ENCODE peak calls at places on chromosomes 16 and 17, in five cellular contexts. R, K, H, N and Q are unnamed samples.

GRCh38 chr16:86508947-86509758 is 1.2 kb upstream of the FOXF1 start:
- DNase-seq in R (no peak), K (no peak), H (no peak), N (no peak), Q (peak; percentile 41)

GRCh38 chr16:68884867-68885266 is 41.5 kb downstream of the TANGO6 start:
- DNase-seq in R (no peak), K (no peak), H (no peak), N (no peak), Q (no peak)

GRCh38 chr17:51356084-51356410 is 95.7 kb downstream of the UTP18 start:
- DNase-seq in R (peak; percentile 39), K (no peak), H (no peak), N (no peak), Q (no peak)

GRCh38 chr17:55327225-55328088 is 62.7 kb downstream of the HLF start:
- DNase-seq in R (no peak), K (no peak), H (no peak), N (peak; percentile 87), Q (no peak)

GRCh38 chr17:28552201-28552999 is at the start of gene UNC119:
- DNase-seq in R (peak; percentile 99), K (no peak), H (peak; percentile 97), N (peak; percentile 38), Q (peak; percentile 86)

GRCh38 chr16:67563708-67564468 is 1.6 kb downstream of the CTCF start:
- DNase-seq in R (peak; percentile 16), K (no peak), H (no peak), N (peak; percentile 58), Q (no peak)

GRCh38 chr17:76558210-76559095 is 18.6 kb downstream of the PRCD start:
- DNase-seq in R (peak; percentile 69), K (no peak), H (no peak), N (no peak), Q (no peak)

GRCh38 chr17:72906306-72906705 is 186.2 kb downstream of the SLC39A11 start:
- DNase-seq in R (no peak), K (no peak), H (no peak), N (no peak), Q (no peak)

GRCh38 chr16:58197314-58198012 is 443 bp downstream of the CSNK2A2 start:
- DNase-seq in R (peak; percentile 74), K (no peak), H (peak; percentile 70), N (no peak), Q (peak; percentile 35)

GRCh38 chr17:41415833-41416335 is 8.5 kb downstream of the KRT37 start:
- DNase-seq in R (no peak), K (no peak), H (no peak), N (peak; percentile 93), Q (no peak)

GRCh38 chr16:57373117-57373947 is 1.0 kb downstream of the CX3CL1 start:
- DNase-seq in R (no peak), K (no peak), H (no peak), N (peak; percentile 43), Q (no peak)

GRCh38 chr17:73548620-73549311 is 95.5 kb downstream of the SDK2 start:
- DNase-seq in R (no peak), K (no peak), H (no peak), N (no peak), Q (no peak)

GRCh38 chr17:21263351-21263750 is 10.1 kb upstream of the NATD1 start:
- DNase-seq in R (no peak), K (no peak), H (no peak), N (no peak), Q (no peak)

GRCh38 chr16:6111390-6111789 is 1013.8 kb upstream of the EEF2KMT start:
- DNase-seq in R (no peak), K (no peak), H (no peak), N (no peak), Q (no peak)

GRCh38 chr16:66069576-66069975 is 296.9 kb upstream of the CDH5 start:
- DNase-seq in R (no peak), K (no peak), H (no peak), N (no peak), Q (no peak)

GRCh38 chr17:27357236-27357635 is 63.3 kb downstream of the WSB1 start:
- DNase-seq in R (no peak), K (no peak), H (no peak), N (no peak), Q (no peak)

GRCh38 chr17:17818088-17818526 is 18.7 kb downstream of the SREBF1 start:
- DNase-seq in R (peak; percentile 85), K (no peak), H (peak; percentile 68), N (no peak), Q (peak; percentile 60)

GRCh38 chr17:65277576-65277975 is 140.4 kb downstream of the RGS9 start:
- DNase-seq in R (no peak), K (no peak), H (no peak), N (no peak), Q (no peak)
- TF ChIP-seq FOXM1 in R (no peak), K (no peak), H (no peak), N (no peak), Q (no peak)

GRCh38 chr17:78952706-78953105 is 27.0 kb downstream of the LGALS3BP start:
- DNase-seq in R (no peak), K (no peak), H (no peak), N (no peak), Q (no peak)
- TF ChIP-seq FOXM1 in R (no peak), K (no peak), H (no peak), N (no peak), Q (no peak)

DNA sequence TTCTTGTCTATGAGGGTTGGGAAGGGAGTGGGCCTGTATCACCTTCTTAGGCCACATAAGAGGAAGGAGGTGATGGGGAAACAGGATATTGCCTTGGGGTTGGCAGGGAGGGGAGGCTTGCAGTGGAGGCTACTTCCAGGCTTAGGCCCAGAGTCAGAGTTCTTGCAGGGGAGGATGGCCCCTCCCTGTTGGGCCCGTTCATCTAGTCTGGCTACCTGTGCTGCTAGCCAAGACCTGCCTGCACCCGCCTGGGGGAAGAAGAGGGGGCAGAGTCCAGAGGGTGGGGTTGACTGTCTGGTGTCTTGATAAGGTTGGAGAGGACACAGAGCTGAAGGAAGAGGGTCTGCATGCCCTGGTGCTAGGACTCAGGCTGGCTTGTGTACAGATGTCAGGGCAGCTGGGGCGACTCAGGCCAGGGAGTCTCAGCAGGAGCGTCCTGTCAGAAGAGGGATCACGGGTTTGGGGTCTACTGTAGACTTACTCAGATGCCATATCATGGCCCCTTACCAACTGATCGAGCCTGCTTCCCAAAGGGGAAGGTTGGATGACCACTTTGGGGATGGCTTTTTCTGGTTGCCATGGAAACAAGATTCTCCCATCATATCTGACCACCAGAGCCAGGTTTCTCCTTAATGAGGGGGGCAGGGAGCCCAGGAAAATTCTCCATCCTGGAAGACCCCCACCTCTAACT is 5.3 kb downstream of the KDM6B start:
- DNase-seq in R (no peak), K (no peak), H (no peak), N (no peak), Q (no peak)
- TF ChIP-seq FOXM1 in R (no peak), K (no peak), H (no peak), N (no peak), Q (no peak)

DNA sequence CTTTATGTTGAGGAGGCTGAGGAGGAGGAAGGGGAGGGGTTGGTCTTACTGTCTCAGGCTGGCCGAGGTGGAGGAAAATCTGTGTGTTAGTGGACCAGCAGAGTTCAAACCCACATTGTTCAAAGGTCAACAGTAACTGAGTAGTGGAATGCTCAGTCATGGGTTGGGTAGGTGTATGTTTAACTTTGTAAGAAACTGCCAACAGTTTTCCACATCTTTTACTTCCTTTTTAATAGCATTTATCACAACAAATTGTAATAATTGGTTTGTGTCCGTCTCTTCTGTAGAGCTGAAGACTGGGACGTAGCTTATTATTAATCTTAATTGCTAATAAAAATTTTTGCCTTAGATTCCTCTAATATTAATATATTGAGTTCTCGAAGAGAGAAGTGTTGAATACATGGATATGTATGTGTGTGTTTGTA is 5.3 kb downstream of the ATP6V0A1 start:
- DNase-seq in R (no peak), K (no peak), H (no peak), N (peak; percentile 84), Q (no peak)
- TF ChIP-seq FOXM1 in R (no peak), K (no peak), H (no peak), N (no peak), Q (no peak)

DNA sequence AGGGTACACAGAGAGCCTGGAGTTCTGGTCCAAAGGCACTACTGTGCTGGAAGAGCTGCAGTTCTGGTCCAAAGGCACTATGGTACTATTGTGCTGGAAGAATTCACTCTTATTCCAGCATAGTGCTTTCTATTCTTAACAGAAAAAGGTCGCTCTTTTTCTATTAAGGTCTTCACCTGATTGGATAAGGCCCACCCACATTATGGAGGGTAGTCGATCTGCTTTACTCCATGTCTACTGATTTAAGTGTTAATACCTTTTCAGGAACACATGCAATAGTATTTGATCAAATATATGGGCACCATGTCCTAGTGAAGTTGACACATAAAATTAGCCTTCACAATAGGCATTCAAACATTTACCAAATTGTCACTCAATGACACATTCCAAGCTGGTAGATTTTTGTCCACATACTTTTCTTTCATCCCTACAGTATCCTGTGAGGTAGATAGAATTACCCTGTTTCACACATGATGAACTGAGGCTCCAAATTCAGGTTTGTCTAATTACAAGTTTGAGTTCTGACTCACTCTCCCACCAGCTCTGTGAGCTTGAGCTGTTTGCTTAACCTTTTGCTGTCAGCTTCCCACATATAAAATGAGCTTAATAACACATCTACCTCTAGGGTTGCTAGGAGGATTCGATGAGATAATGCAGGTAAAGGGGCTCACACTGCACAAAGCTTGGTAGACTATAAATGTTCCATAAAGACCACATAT is 129.9 kb downstream of the AIPL1 start:
- DNase-seq in R (no peak), K (no peak), H (no peak), N (no peak), Q (no peak)
- TF ChIP-seq FOXM1 in R (no peak), K (no peak), H (no peak), N (no peak), Q (no peak)

GRCh38 chr16:80158766-80159165 is 382.0 kb upstream of the DYNLRB2 start:
- DNase-seq in R (no peak), K (no peak), H (no peak), N (no peak), Q (no peak)
- TF ChIP-seq FOXM1 in R (no peak), K (no peak), H (no peak), N (no peak), Q (no peak)